ENCODE peak calls at places on chromosomes 6 and 20, in seven cellular contexts. O is SJSA1; C is ELR; M is MV-4-11; Y is NCI-H510A treated with DMSO at 0.1 percent for 48 hours; V is CD4-positive, CD25-positive, alpha-beta regulatory T cell; H is Calu3. Z is an unnamed sample.

GRCh38 chr6:157690441-157691210 is 132.4 kb upstream of the SNX9 start:
- DNase-seq in O (no peak), C (no peak), M (no peak), Y (no peak), V (no peak), H (no peak), Z (no peak)

GRCh38 chr20:20734475-20734948 is 22.1 kb upstream of the RALGAPA2 start:
- DNase-seq in O (no peak), C (no peak), M (peak; percentile 98), Y (peak; percentile 19), V (peak; percentile 24), H (no peak), Z (peak; percentile 99)

GRCh38 chr6:137903274-137903932 is 36.3 kb downstream of the TNFAIP3 start:
- DNase-seq in O (no peak), C (no peak), M (no peak), Y (no peak), V (no peak), H (no peak), Z (no peak)

GRCh38 chr20:29878281-29878741 is 1379.2 kb upstream of the DEFB115 start:
- DNase-seq in O (no peak), C (peak; percentile 18), M (no peak), Y (peak; percentile 76), V (no peak), H (no peak), Z (no peak)

GRCh38 chr6:14354919-14355572 is 237.5 kb downstream of the CD83 start:
- DNase-seq in O (peak; percentile 31), C (peak; percentile 77), M (peak; percentile 95), Y (no peak), V (no peak), H (peak; percentile 19), Z (peak; percentile 93)

GRCh38 chr6:34531580-34532201 is 24.4 kb downstream of the SPDEF start:
- DNase-seq in O (no peak), C (no peak), M (no peak), Y (no peak), V (peak; percentile 45), H (no peak), Z (no peak)

GRCh38 chr20:46237221-46237620 is 71.1 kb downstream of the CDH22 start:
- DNase-seq in O (no peak), C (no peak), M (no peak), Y (no peak), V (no peak), H (no peak), Z (no peak)

GRCh38 chr6:100203391-100203790 is 209.4 kb upstream of the MCHR2 start:
- DNase-seq in O (peak; percentile 79), C (peak; percentile 99), M (peak; percentile 82), Y (no peak), V (no peak), H (peak; percentile 24), Z (peak; percentile 37)

GRCh38 chr6:56643379-56644089 is 845 bp upstream of the DST start:
- DNase-seq in O (no peak), C (peak; percentile 45), M (no peak), Y (no peak), V (no peak), H (no peak), Z (no peak)

Z was measured in AML-193.